ENCODE peak calls at places on chromosome 13, in nine cellular contexts. One of them, this sample, is unnamed.

GRCh38 chr13:52003551-52003950 is 7.7 kb downstream of the ATP7B start:
- DNase-seq in thoracic aorta: no peak
- DNase-seq in gastrocnemius medialis: peak
- DNase-seq in mesendoderm: peak
- DNase-seq in BJ: no peak
- DNase-seq in fibroblast of villous mesenchyme: no peak
- DNase-seq in IMR-90: no peak
- DNase-seq in psoas muscle: no peak
- DNase-seq in ascending aorta: no peak
- DNase-seq in this sample: no peak

GRCh38 chr13:111893071-111893606 is 173.8 kb upstream of the SOX1 start:
- DNase-seq in psoas muscle: no peak
- DNase-seq in fibroblast of villous mesenchyme: no peak
- DNase-seq in gastrocnemius medialis: no peak
- DNase-seq in BJ: no peak
- DNase-seq in ascending aorta: no peak
- DNase-seq in IMR-90: no peak
- DNase-seq in thoracic aorta: no peak
- DNase-seq in mesendoderm: peak
- DNase-seq in this sample: no peak

GRCh38 chr13:112756511-112756966 is 66.7 kb downstream of the ATP11A start:
- DNase-seq in psoas muscle: peak
- DNase-seq in thoracic aorta: no peak
- DNase-seq in ascending aorta: no peak
- DNase-seq in mesendoderm: no peak
- DNase-seq in fibroblast of villous mesenchyme: no peak
- DNase-seq in BJ: no peak
- DNase-seq in gastrocnemius medialis: no peak
- DNase-seq in IMR-90: no peak
- DNase-seq in this sample: no peak

GRCh38 chr13:114143806-114144605 is 11.6 kb upstream of the RASA3 start:
- DNase-seq in ascending aorta: no peak
- DNase-seq in mesendoderm: peak
- DNase-seq in BJ: no peak
- DNase-seq in thoracic aorta: no peak
- DNase-seq in gastrocnemius medialis: no peak
- DNase-seq in psoas muscle: peak
- DNase-seq in IMR-90: no peak
- DNase-seq in fibroblast of villous mesenchyme: no peak
- DNase-seq in this sample: no peak

GRCh38 chr13:111883571-111884343 is 183.2 kb upstream of the SOX1 start:
- DNase-seq in mesendoderm: no peak
- DNase-seq in psoas muscle: no peak
- DNase-seq in fibroblast of villous mesenchyme: no peak
- DNase-seq in ascending aorta: no peak
- DNase-seq in BJ: no peak
- DNase-seq in IMR-90: no peak
- DNase-seq in thoracic aorta: no peak
- DNase-seq in gastrocnemius medialis: no peak
- DNase-seq in this sample: no peak

GRCh38 chr13:43544011-43544410 is 242.8 kb downstream of the ENOX1 start:
- DNase-seq in gastrocnemius medialis: no peak
- DNase-seq in mesendoderm: no peak
- DNase-seq in psoas muscle: no peak
- DNase-seq in ascending aorta: no peak
- DNase-seq in BJ: no peak
- DNase-seq in IMR-90: peak
- DNase-seq in thoracic aorta: no peak
- DNase-seq in fibroblast of villous mesenchyme: peak
- DNase-seq in this sample: peak

GRCh38 chr13:45482571-45483173 is 17.9 kb downstream of the COG3 start:
- DNase-seq in psoas muscle: no peak
- DNase-seq in IMR-90: peak
- DNase-seq in ascending aorta: no peak
- DNase-seq in fibroblast of villous mesenchyme: peak
- DNase-seq in thoracic aorta: no peak
- DNase-seq in gastrocnemius medialis: no peak
- DNase-seq in mesendoderm: no peak
- DNase-seq in BJ: no peak
- DNase-seq in this sample: peak

GRCh38 chr13:79530270-79530669 is 49.3 kb downstream of the NDFIP2 start:
- DNase-seq in IMR-90: no peak
- DNase-seq in BJ: no peak
- DNase-seq in thoracic aorta: no peak
- DNase-seq in ascending aorta: no peak
- DNase-seq in gastrocnemius medialis: no peak
- DNase-seq in psoas muscle: no peak
- DNase-seq in mesendoderm: no peak
- DNase-seq in fibroblast of villous mesenchyme: no peak
- DNase-seq in this sample: no peak

GRCh38 chr13:51518847-51519246 is 65.4 kb upstream of the WDFY2 start:
- DNase-seq in thoracic aorta: no peak
- DNase-seq in fibroblast of villous mesenchyme: no peak
- DNase-seq in IMR-90: peak
- DNase-seq in gastrocnemius medialis: no peak
- DNase-seq in ascending aorta: no peak
- DNase-seq in BJ: no peak
- DNase-seq in mesendoderm: peak
- DNase-seq in psoas muscle: no peak
- DNase-seq in this sample: peak

GRCh38 chr13:53237696-53238095 is 209.1 kb downstream of the OLFM4 start:
- DNase-seq in mesendoderm: peak
- DNase-seq in gastrocnemius medialis: no peak
- DNase-seq in ascending aorta: no peak
- DNase-seq in BJ: no peak
- DNase-seq in IMR-90: no peak
- DNase-seq in fibroblast of villous mesenchyme: no peak
- DNase-seq in thoracic aorta: no peak
- DNase-seq in psoas muscle: no peak
- DNase-seq in this sample: no peak

GRCh38 chr13:112053744-112054615 is 13.0 kb upstream of the SOX1 start:
- DNase-seq in ascending aorta: no peak
- DNase-seq in mesendoderm: no peak
- DNase-seq in thoracic aorta: no peak
- DNase-seq in BJ: no peak
- DNase-seq in gastrocnemius medialis: no peak
- DNase-seq in fibroblast of villous mesenchyme: no peak
- DNase-seq in psoas muscle: no peak
- DNase-seq in IMR-90: no peak
- DNase-seq in this sample: no peak

GRCh38 chr13:101552797-101553196 is 100.3 kb downstream of the ITGBL1 start:
- DNase-seq in psoas muscle: no peak
- DNase-seq in gastrocnemius medialis: no peak
- DNase-seq in thoracic aorta: no peak
- DNase-seq in fibroblast of villous mesenchyme: peak
- DNase-seq in BJ: peak
- DNase-seq in mesendoderm: peak
- DNase-seq in ascending aorta: no peak
- DNase-seq in IMR-90: peak
- DNase-seq in this sample: peak

GRCh38 chr13:87669379-87669978 is 1.7 kb upstream of the SLITRK5 start:
- DNase-seq in fibroblast of villous mesenchyme: peak
- DNase-seq in thoracic aorta: no peak
- DNase-seq in mesendoderm: peak
- DNase-seq in BJ: no peak
- DNase-seq in IMR-90: peak
- DNase-seq in psoas muscle: no peak
- DNase-seq in ascending aorta: no peak
- DNase-seq in gastrocnemius medialis: no peak
- DNase-seq in this sample: peak

GRCh38 chr13:114315074-114315785 is 927 bp downstream of the CHAMP1 start:
- DNase-seq in fibroblast of villous mesenchyme: no peak
- DNase-seq in mesendoderm: no peak
- DNase-seq in IMR-90: no peak
- DNase-seq in psoas muscle: no peak
- DNase-seq in gastrocnemius medialis: no peak
- DNase-seq in ascending aorta: no peak
- DNase-seq in thoracic aorta: no peak
- DNase-seq in BJ: no peak
- DNase-seq in this sample: no peak

GRCh38 chr13:20121154-20121515 is 39.7 kb downstream of the GJA3 start:
- DNase-seq in psoas muscle: no peak
- DNase-seq in thoracic aorta: no peak
- DNase-seq in ascending aorta: no peak
- DNase-seq in gastrocnemius medialis: no peak
- DNase-seq in IMR-90: no peak
- DNase-seq in fibroblast of villous mesenchyme: peak
- DNase-seq in BJ: no peak
- DNase-seq in mesendoderm: no peak
- DNase-seq in this sample: no peak
- H3K4me3 ChIP-seq in psoas muscle: no peak
- H3K4me3 ChIP-seq in thoracic aorta: peak
- H3K4me3 ChIP-seq in ascending aorta: no peak
- H3K4me3 ChIP-seq in gastrocnemius medialis: peak
- H3K4me3 ChIP-seq in IMR-90: no peak
- H3K4me3 ChIP-seq in fibroblast of villous mesenchyme: peak
- H3K4me3 ChIP-seq in BJ: no peak
- H3K4me3 ChIP-seq in mesendoderm: no peak
- H3K4me3 ChIP-seq in this sample: peak

GRCh38 chr13:35854286-35854685 is 276.9 kb downstream of the DCLK1 start:
- DNase-seq in fibroblast of villous mesenchyme: no peak
- DNase-seq in mesendoderm: no peak
- DNase-seq in psoas muscle: no peak
- DNase-seq in IMR-90: no peak
- DNase-seq in gastrocnemius medialis: no peak
- DNase-seq in BJ: no peak
- DNase-seq in ascending aorta: no peak
- DNase-seq in thoracic aorta: no peak
- DNase-seq in this sample: no peak
- H3K4me3 ChIP-seq in fibroblast of villous mesenchyme: no peak
- H3K4me3 ChIP-seq in mesendoderm: no peak
- H3K4me3 ChIP-seq in psoas muscle: no peak
- H3K4me3 ChIP-seq in IMR-90: no peak
- H3K4me3 ChIP-seq in gastrocnemius medialis: no peak
- H3K4me3 ChIP-seq in BJ: no peak
- H3K4me3 ChIP-seq in ascending aorta: no peak
- H3K4me3 ChIP-seq in thoracic aorta: no peak
- H3K4me3 ChIP-seq in this sample: no peak

GRCh38 chr13:48410199-48410598 is 2.7 kb downstream of the LPAR6 start:
- DNase-seq in BJ: no peak
- DNase-seq in thoracic aorta: no peak
- DNase-seq in psoas muscle: no peak
- DNase-seq in ascending aorta: no peak
- DNase-seq in IMR-90: no peak
- DNase-seq in gastrocnemius medialis: no peak
- DNase-seq in mesendoderm: no peak
- DNase-seq in fibroblast of villous mesenchyme: no peak
- DNase-seq in this sample: no peak

GRCh38 chr13:48412881-48413351 is at the start of gene LPAR6:
- DNase-seq in BJ: peak
- DNase-seq in mesendoderm: peak
- DNase-seq in IMR-90: peak
- DNase-seq in fibroblast of villous mesenchyme: peak
- DNase-seq in gastrocnemius medialis: no peak
- DNase-seq in thoracic aorta: no peak
- DNase-seq in ascending aorta: no peak
- DNase-seq in psoas muscle: peak
- DNase-seq in this sample: peak

GRCh38 chr13:48412100-48412556 is 785 bp downstream of the LPAR6 start:
- DNase-seq in psoas muscle: no peak
- DNase-seq in IMR-90: peak
- DNase-seq in BJ: no peak
- DNase-seq in ascending aorta: no peak
- DNase-seq in gastrocnemius medialis: no peak
- DNase-seq in mesendoderm: peak
- DNase-seq in fibroblast of villous mesenchyme: peak
- DNase-seq in thoracic aorta: no peak
- DNase-seq in this sample: peak

GRCh38 chr13:48414501-48414900 is 1.6 kb upstream of the LPAR6 start:
- DNase-seq in thoracic aorta: no peak
- DNase-seq in mesendoderm: no peak
- DNase-seq in IMR-90: no peak
- DNase-seq in ascending aorta: no peak
- DNase-seq in BJ: no peak
- DNase-seq in fibroblast of villous mesenchyme: no peak
- DNase-seq in gastrocnemius medialis: no peak
- DNase-seq in psoas muscle: no peak
- DNase-seq in this sample: no peak

DNA sequence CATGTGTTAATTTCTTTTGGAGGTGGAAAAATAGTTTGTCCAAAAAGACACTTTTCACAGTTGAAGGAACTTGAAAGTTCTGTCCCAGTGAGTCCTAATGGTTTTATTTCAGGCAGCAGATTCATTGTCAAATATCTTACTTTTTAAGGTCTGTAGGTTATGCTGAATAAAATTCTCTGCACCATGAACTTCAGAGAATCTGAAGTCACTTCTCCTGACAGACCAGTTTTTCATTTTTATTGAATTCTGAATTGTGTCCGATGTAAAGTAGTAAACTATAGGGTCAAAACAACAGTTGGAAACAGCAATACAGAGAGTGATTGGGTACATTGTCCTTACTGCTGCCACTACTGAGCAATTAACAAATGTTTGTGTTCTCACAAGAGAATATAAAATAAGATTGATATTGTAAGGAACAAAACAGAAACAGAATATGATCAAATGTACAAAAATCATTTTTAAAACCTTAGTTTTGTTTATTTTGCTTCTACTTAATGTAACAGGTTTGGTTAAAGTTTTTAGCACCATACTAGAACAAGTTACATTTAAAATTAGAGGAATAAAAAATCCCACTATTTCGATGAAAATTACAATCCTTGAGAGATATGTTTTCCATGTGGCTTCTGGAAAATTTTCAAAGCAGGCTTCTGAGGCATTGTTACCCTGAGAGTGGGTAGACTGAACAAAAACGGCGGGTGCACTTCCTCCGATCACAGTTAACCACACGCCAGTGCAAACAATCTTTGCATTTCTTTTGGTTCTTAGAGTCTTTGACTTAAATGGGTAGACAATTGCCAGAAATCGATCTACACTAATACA is 1.4 kb downstream of the LPAR6 start:
- DNase-seq in fibroblast of villous mesenchyme: peak
- DNase-seq in IMR-90: peak
- DNase-seq in ascending aorta: no peak
- DNase-seq in gastrocnemius medialis: no peak
- DNase-seq in mesendoderm: peak
- DNase-seq in thoracic aorta: no peak
- DNase-seq in BJ: no peak
- DNase-seq in psoas muscle: no peak
- DNase-seq in this sample: no peak
- H3K4me3 ChIP-seq in fibroblast of villous mesenchyme: peak
- H3K4me3 ChIP-seq in IMR-90: peak
- H3K4me3 ChIP-seq in ascending aorta: peak
- H3K4me3 ChIP-seq in gastrocnemius medialis: peak
- H3K4me3 ChIP-seq in mesendoderm: peak
- H3K4me3 ChIP-seq in thoracic aorta: peak
- H3K4me3 ChIP-seq in BJ: peak
- H3K4me3 ChIP-seq in psoas muscle: peak
- H3K4me3 ChIP-seq in this sample: peak

DNA sequence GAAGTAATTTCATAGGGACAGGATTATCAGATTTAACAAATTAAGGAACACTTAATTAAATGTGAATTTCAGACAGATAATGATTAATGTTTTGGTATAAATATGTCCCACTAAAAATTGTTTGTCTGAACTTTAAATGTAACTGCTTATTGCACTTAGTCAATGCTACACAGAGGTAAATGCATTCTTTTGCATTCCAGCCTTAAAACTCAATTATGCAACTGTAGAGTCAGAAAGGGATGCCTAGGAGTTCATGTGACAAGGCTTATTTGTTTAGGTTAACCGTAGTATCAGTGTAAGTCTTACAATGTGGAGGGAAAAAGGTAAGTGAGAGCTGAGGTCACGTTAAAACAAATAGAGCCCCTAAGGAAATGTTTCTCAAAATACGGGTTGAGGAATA is 347.2 kb upstream of the ARGLU1 start:
- DNase-seq in fibroblast of villous mesenchyme: no peak
- DNase-seq in thoracic aorta: no peak
- DNase-seq in mesendoderm: no peak
- DNase-seq in ascending aorta: no peak
- DNase-seq in BJ: no peak
- DNase-seq in IMR-90: no peak
- DNase-seq in psoas muscle: no peak
- DNase-seq in gastrocnemius medialis: no peak
- DNase-seq in this sample: no peak
- H3K4me3 ChIP-seq in fibroblast of villous mesenchyme: no peak
- H3K4me3 ChIP-seq in thoracic aorta: no peak
- H3K4me3 ChIP-seq in mesendoderm: no peak
- H3K4me3 ChIP-seq in ascending aorta: no peak
- H3K4me3 ChIP-seq in BJ: no peak
- H3K4me3 ChIP-seq in IMR-90: no peak
- H3K4me3 ChIP-seq in psoas muscle: no peak
- H3K4me3 ChIP-seq in gastrocnemius medialis: no peak
- H3K4me3 ChIP-seq in this sample: no peak

This sample was measured in cardiac fibroblast.